ENCODE peak calls at places on chromosome 16, in ten cellular contexts. One of them, this sample, is unnamed.

GRCh38 chr16:85055503-85056210 is 28.1 kb downstream of the KIAA0513 start:
- DNase-seq in endothelial cell: no peak
- DNase-seq in GM13976: peak
- DNase-seq in IMR-90: peak
- DNase-seq in fibroblast of lung: peak
- DNase-seq in PC-3: peak
- DNase-seq in nephron progenitor cell: no peak
- DNase-seq in HFFc6: peak
- DNase-seq in tibial artery: peak
- DNase-seq in body of pancreas: peak
- DNase-seq in this sample: no peak

GRCh38 chr16:81123092-81123852 is 27.1 kb upstream of the GCSH start:
- DNase-seq in endothelial cell: no peak
- DNase-seq in GM13976: no peak
- DNase-seq in IMR-90: no peak
- DNase-seq in fibroblast of lung: no peak
- DNase-seq in PC-3: no peak
- DNase-seq in nephron progenitor cell: no peak
- DNase-seq in HFFc6: no peak
- DNase-seq in tibial artery: no peak
- DNase-seq in body of pancreas: no peak
- DNase-seq in this sample: no peak

GRCh38 chr16:2761886-2762583 is 9.6 kb downstream of the SRRM2 start:
- DNase-seq in endothelial cell: no peak
- DNase-seq in GM13976: no peak
- DNase-seq in IMR-90: no peak
- DNase-seq in fibroblast of lung: no peak
- DNase-seq in PC-3: no peak
- DNase-seq in nephron progenitor cell: no peak
- DNase-seq in HFFc6: no peak
- DNase-seq in tibial artery: no peak
- DNase-seq in body of pancreas: no peak
- DNase-seq in this sample: no peak

GRCh38 chr16:57802635-57803412 is 533 bp upstream of the KIFC3 start:
- DNase-seq in endothelial cell: no peak
- DNase-seq in GM13976: no peak
- DNase-seq in IMR-90: peak
- DNase-seq in fibroblast of lung: peak
- DNase-seq in PC-3: no peak
- DNase-seq in nephron progenitor cell: peak
- DNase-seq in HFFc6: no peak
- DNase-seq in tibial artery: peak
- DNase-seq in body of pancreas: no peak
- DNase-seq in this sample: peak

GRCh38 chr16:46690281-46691178 is 1.1 kb downstream of the ORC6 start:
- DNase-seq in endothelial cell: peak
- DNase-seq in GM13976: no peak
- DNase-seq in IMR-90: peak
- DNase-seq in fibroblast of lung: peak
- DNase-seq in PC-3: peak
- DNase-seq in nephron progenitor cell: no peak
- DNase-seq in HFFc6: no peak
- DNase-seq in tibial artery: no peak
- DNase-seq in body of pancreas: no peak
- DNase-seq in this sample: no peak

GRCh38 chr16:11605564-11605886 is 18.8 kb upstream of the LITAF start:
- DNase-seq in endothelial cell: no peak
- DNase-seq in GM13976: no peak
- DNase-seq in IMR-90: no peak
- DNase-seq in fibroblast of lung: no peak
- DNase-seq in PC-3: no peak
- DNase-seq in nephron progenitor cell: no peak
- DNase-seq in HFFc6: no peak
- DNase-seq in tibial artery: no peak
- DNase-seq in body of pancreas: no peak
- DNase-seq in this sample: no peak

GRCh38 chr16:88754912-88755744 is 29.9 kb downstream of the PIEZO1 start:
- DNase-seq in endothelial cell: peak
- DNase-seq in GM13976: no peak
- DNase-seq in IMR-90: peak
- DNase-seq in fibroblast of lung: peak
- DNase-seq in PC-3: peak
- DNase-seq in nephron progenitor cell: peak
- DNase-seq in HFFc6: peak
- DNase-seq in tibial artery: no peak
- DNase-seq in body of pancreas: no peak
- DNase-seq in this sample: no peak

GRCh38 chr16:67664871-67665270 is 1.7 kb downstream of the ENKD1 start:
- DNase-seq in endothelial cell: no peak
- DNase-seq in GM13976: no peak
- DNase-seq in IMR-90: no peak
- DNase-seq in fibroblast of lung: no peak
- DNase-seq in PC-3: no peak
- DNase-seq in nephron progenitor cell: no peak
- DNase-seq in HFFc6: no peak
- DNase-seq in tibial artery: no peak
- DNase-seq in body of pancreas: peak
- DNase-seq in this sample: no peak

GRCh38 chr16:71365021-71365420 is 6.5 kb downstream of the CALB2 start:
- DNase-seq in endothelial cell: no peak
- DNase-seq in GM13976: no peak
- DNase-seq in IMR-90: no peak
- DNase-seq in fibroblast of lung: no peak
- DNase-seq in PC-3: no peak
- DNase-seq in nephron progenitor cell: no peak
- DNase-seq in HFFc6: no peak
- DNase-seq in tibial artery: no peak
- DNase-seq in body of pancreas: no peak
- DNase-seq in this sample: no peak

GRCh38 chr16:71364306-71364705 is 5.8 kb downstream of the CALB2 start:
- DNase-seq in endothelial cell: no peak
- DNase-seq in GM13976: no peak
- DNase-seq in IMR-90: no peak
- DNase-seq in fibroblast of lung: no peak
- DNase-seq in PC-3: no peak
- DNase-seq in nephron progenitor cell: no peak
- DNase-seq in HFFc6: no peak
- DNase-seq in tibial artery: no peak
- DNase-seq in body of pancreas: no peak
- DNase-seq in this sample: no peak

GRCh38 chr16:71369494-71369893 is 11.0 kb downstream of the CALB2 start:
- DNase-seq in endothelial cell: no peak
- DNase-seq in GM13976: no peak
- DNase-seq in IMR-90: no peak
- DNase-seq in fibroblast of lung: no peak
- DNase-seq in PC-3: no peak
- DNase-seq in nephron progenitor cell: no peak
- DNase-seq in HFFc6: no peak
- DNase-seq in tibial artery: no peak
- DNase-seq in body of pancreas: no peak
- DNase-seq in this sample: no peak

GRCh38 chr16:71368958-71369357 is 10.4 kb downstream of the CALB2 start:
- DNase-seq in endothelial cell: no peak
- DNase-seq in GM13976: no peak
- DNase-seq in IMR-90: no peak
- DNase-seq in fibroblast of lung: no peak
- DNase-seq in PC-3: no peak
- DNase-seq in nephron progenitor cell: no peak
- DNase-seq in HFFc6: no peak
- DNase-seq in tibial artery: no peak
- DNase-seq in body of pancreas: no peak
- DNase-seq in this sample: no peak

GRCh38 chr16:71367243-71367976 is 8.9 kb downstream of the CALB2 start:
- DNase-seq in endothelial cell: peak
- DNase-seq in GM13976: peak
- DNase-seq in IMR-90: peak
- DNase-seq in fibroblast of lung: peak
- DNase-seq in PC-3: peak
- DNase-seq in nephron progenitor cell: peak
- DNase-seq in HFFc6: peak
- DNase-seq in tibial artery: no peak
- DNase-seq in body of pancreas: peak
- DNase-seq in this sample: peak
- TF ChIP-seq CTCF in endothelial cell: peak
- TF ChIP-seq CTCF in GM13976: peak
- TF ChIP-seq CTCF in IMR-90: peak
- TF ChIP-seq CTCF in fibroblast of lung: peak
- TF ChIP-seq CTCF in PC-3: peak
- TF ChIP-seq CTCF in nephron progenitor cell: peak
- TF ChIP-seq CTCF in HFFc6: peak
- TF ChIP-seq CTCF in tibial artery: no peak
- TF ChIP-seq CTCF in body of pancreas: no peak
- TF ChIP-seq CTCF in this sample: peak

GRCh38 chr16:87185983-87186382 is 131.2 kb downstream of the C16orf95 start:
- DNase-seq in endothelial cell: no peak
- DNase-seq in GM13976: no peak
- DNase-seq in IMR-90: no peak
- DNase-seq in fibroblast of lung: no peak
- DNase-seq in PC-3: no peak
- DNase-seq in nephron progenitor cell: no peak
- DNase-seq in HFFc6: no peak
- DNase-seq in tibial artery: no peak
- DNase-seq in body of pancreas: no peak
- DNase-seq in this sample: no peak

GRCh38 chr16:87186876-87187533 is 130.2 kb downstream of the C16orf95 start:
- DNase-seq in endothelial cell: no peak
- DNase-seq in GM13976: no peak
- DNase-seq in IMR-90: no peak
- DNase-seq in fibroblast of lung: no peak
- DNase-seq in PC-3: no peak
- DNase-seq in nephron progenitor cell: no peak
- DNase-seq in HFFc6: no peak
- DNase-seq in tibial artery: no peak
- DNase-seq in body of pancreas: no peak
- DNase-seq in this sample: no peak

GRCh38 chr16:87186440-87186839 is 130.8 kb downstream of the C16orf95 start:
- DNase-seq in endothelial cell: peak
- DNase-seq in GM13976: no peak
- DNase-seq in IMR-90: no peak
- DNase-seq in fibroblast of lung: no peak
- DNase-seq in PC-3: no peak
- DNase-seq in nephron progenitor cell: no peak
- DNase-seq in HFFc6: no peak
- DNase-seq in tibial artery: no peak
- DNase-seq in body of pancreas: no peak
- DNase-seq in this sample: no peak

GRCh38 chr16:87183647-87184046 is 133.5 kb downstream of the C16orf95 start:
- DNase-seq in endothelial cell: no peak
- DNase-seq in GM13976: no peak
- DNase-seq in IMR-90: no peak
- DNase-seq in fibroblast of lung: no peak
- DNase-seq in PC-3: no peak
- DNase-seq in nephron progenitor cell: no peak
- DNase-seq in HFFc6: no peak
- DNase-seq in tibial artery: no peak
- DNase-seq in body of pancreas: no peak
- DNase-seq in this sample: no peak

GRCh38 chr16:87185313-87185712 is 131.9 kb downstream of the C16orf95 start:
- DNase-seq in endothelial cell: no peak
- DNase-seq in GM13976: no peak
- DNase-seq in IMR-90: no peak
- DNase-seq in fibroblast of lung: no peak
- DNase-seq in PC-3: no peak
- DNase-seq in nephron progenitor cell: no peak
- DNase-seq in HFFc6: no peak
- DNase-seq in tibial artery: no peak
- DNase-seq in body of pancreas: no peak
- DNase-seq in this sample: no peak
- TF ChIP-seq CTCF in endothelial cell: no peak
- TF ChIP-seq CTCF in GM13976: no peak
- TF ChIP-seq CTCF in IMR-90: peak
- TF ChIP-seq CTCF in fibroblast of lung: no peak
- TF ChIP-seq CTCF in PC-3: peak
- TF ChIP-seq CTCF in nephron progenitor cell: no peak
- TF ChIP-seq CTCF in HFFc6: no peak
- TF ChIP-seq CTCF in tibial artery: peak
- TF ChIP-seq CTCF in body of pancreas: no peak
- TF ChIP-seq CTCF in this sample: no peak

DNA sequence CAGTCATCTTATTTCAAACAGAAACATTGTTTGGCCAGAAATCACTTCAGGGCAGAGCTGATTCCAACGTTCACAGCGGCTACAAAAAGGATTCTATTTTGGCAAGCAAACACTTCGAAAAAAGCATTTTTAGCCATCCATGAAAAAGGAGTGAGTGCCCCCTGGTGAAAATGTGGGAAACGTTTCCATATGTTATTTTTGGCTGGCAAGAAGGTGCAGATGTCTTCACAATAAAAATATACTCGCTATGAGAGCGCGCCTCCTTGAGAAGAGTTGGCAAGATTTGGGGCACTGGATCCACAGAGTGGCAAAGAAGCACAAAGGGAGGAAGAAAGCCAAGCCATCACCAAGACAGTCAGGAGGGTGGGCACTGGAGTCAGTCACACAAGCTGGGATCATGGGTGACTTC is 191.1 kb downstream of the CHD9NB start:
- DNase-seq in endothelial cell: peak
- DNase-seq in GM13976: no peak
- DNase-seq in IMR-90: no peak
- DNase-seq in fibroblast of lung: peak
- DNase-seq in PC-3: peak
- DNase-seq in nephron progenitor cell: peak
- DNase-seq in HFFc6: no peak
- DNase-seq in tibial artery: no peak
- DNase-seq in body of pancreas: peak
- DNase-seq in this sample: peak
- TF ChIP-seq CTCF in endothelial cell: peak
- TF ChIP-seq CTCF in GM13976: no peak
- TF ChIP-seq CTCF in IMR-90: peak
- TF ChIP-seq CTCF in fibroblast of lung: no peak
- TF ChIP-seq CTCF in PC-3: no peak
- TF ChIP-seq CTCF in nephron progenitor cell: peak
- TF ChIP-seq CTCF in HFFc6: peak
- TF ChIP-seq CTCF in tibial artery: no peak
- TF ChIP-seq CTCF in body of pancreas: peak
- TF ChIP-seq CTCF in this sample: peak

DNA sequence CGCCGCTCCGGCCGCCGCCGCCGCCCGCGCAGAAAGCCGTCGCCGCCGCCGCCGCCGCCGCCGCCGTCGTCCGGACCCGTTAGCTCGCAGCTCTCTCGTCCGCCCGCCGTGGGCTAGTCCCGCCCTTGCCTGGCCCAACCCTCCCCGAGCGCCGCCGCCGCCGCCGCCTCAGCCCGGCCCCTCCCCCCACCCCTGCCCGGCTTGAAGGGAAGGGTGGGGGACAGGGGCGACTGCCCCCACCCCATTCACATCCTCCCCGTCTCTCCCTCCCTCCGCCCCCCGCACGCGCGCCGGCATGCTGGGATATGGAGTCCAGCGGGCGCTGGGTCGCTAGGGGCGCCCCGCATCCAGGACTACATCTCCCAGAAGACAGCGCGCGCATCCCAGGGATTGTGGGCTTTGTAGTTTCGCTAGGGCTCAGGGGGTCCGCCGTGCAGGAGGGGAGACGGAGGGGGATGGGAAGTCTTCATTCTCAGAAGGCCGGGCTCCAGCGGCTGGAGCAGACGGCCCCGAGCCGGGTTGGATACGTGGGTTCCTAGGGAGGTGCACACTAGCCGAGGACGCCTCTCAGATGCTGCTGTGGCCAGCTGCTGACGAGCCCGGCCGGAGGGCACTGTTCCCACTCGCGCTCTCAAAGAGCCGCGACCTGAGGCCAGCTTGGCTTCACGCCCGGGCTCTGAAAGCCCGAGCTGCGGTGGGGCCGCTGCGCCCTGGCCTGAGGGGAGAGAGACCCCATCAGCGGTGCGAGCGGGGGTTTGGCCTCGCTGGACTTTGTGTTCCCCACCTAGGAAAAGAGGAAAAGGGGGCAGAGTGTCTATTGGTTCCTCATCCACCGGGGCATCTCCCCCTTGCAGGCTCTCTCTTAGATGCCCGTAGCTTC is at the start of gene ST3GAL2:
- DNase-seq in endothelial cell: peak
- DNase-seq in GM13976: peak
- DNase-seq in IMR-90: peak
- DNase-seq in fibroblast of lung: peak
- DNase-seq in PC-3: peak
- DNase-seq in nephron progenitor cell: peak
- DNase-seq in HFFc6: peak
- DNase-seq in tibial artery: peak
- DNase-seq in body of pancreas: peak
- DNase-seq in this sample: peak
- TF ChIP-seq CTCF in endothelial cell: no peak
- TF ChIP-seq CTCF in GM13976: no peak
- TF ChIP-seq CTCF in IMR-90: no peak
- TF ChIP-seq CTCF in fibroblast of lung: no peak
- TF ChIP-seq CTCF in PC-3: no peak
- TF ChIP-seq CTCF in nephron progenitor cell: no peak
- TF ChIP-seq CTCF in HFFc6: peak
- TF ChIP-seq CTCF in tibial artery: peak
- TF ChIP-seq CTCF in body of pancreas: peak
- TF ChIP-seq CTCF in this sample: no peak